ENCODE peak calls at places on chromosomes 13 and 19, in four cellular contexts. D is IMR-90, C is fibroblast of lung, G is neural progenitor cell. O is an unnamed sample.

GRCh38 chr19:23071087-23071511 is 45.7 kb upstream of the ZNF730 start:
- DNase-seq in D (peak), C (peak), G (no peak), O (no peak)

GRCh38 chr13:110109140-110109783 is 197.7 kb downstream of the COL4A1 start:
- DNase-seq in D (no peak), C (no peak), G (no peak), O (no peak)

GRCh38 chr19:17358395-17358794 is 18.7 kb downstream of the PLVAP start:
- DNase-seq in D (no peak), C (no peak), G (no peak), O (no peak)

GRCh38 chr19:17220207-17220758 is 5.1 kb downstream of the USE1 start:
- DNase-seq in D (peak), C (peak), G (no peak), O (no peak)

GRCh38 chr19:3046621-3047306 is 15.5 kb downstream of the TLE5 start:
- DNase-seq in D (no peak), C (no peak), G (peak), O (no peak)

GRCh38 chr19:13347351-13347750 is 158.9 kb downstream of the CACNA1A start:
- DNase-seq in D (no peak), C (no peak), G (no peak), O (no peak)

GRCh38 chr19:42198676-42199439 is 18.6 kb downstream of the DEDD2 start:
- DNase-seq in D (no peak), C (no peak), G (no peak), O (no peak)

GRCh38 chr19:38964738-38965137 is 10.8 kb downstream of the FBXO17 start:
- DNase-seq in D (no peak), C (no peak), G (no peak), O (no peak)

GRCh38 chr13:108957369-108958012 is 328.1 kb downstream of the MYO16 start:
- DNase-seq in D (peak), C (peak), G (peak), O (no peak)

GRCh38 chr13:25690582-25690981 is 318.8 kb downstream of the ATP8A2 start:
- DNase-seq in D (no peak), C (no peak), G (no peak), O (no peak)

GRCh38 chr19:13417054-13417453 is 89.2 kb downstream of the CACNA1A start:
- DNase-seq in D (no peak), C (no peak), G (no peak), O (no peak)

GRCh38 chr19:14023404-14024235 is 4.3 kb upstream of the RLN3 start:
- DNase-seq in D (peak), C (peak), G (peak), O (peak)

GRCh38 chr19:48696353-48697010 is 711 bp downstream of the FUT2 start:
- DNase-seq in D (no peak), C (no peak), G (peak), O (peak)

GRCh38 chr19:44624840-44625354 is 11.5 kb downstream of the IGSF23 start:
- DNase-seq in D (no peak), C (no peak), G (no peak), O (no peak)

GRCh38 chr13:104943331-104943730 is 1592.1 kb downstream of the EFNB2 start:
- DNase-seq in D (no peak), C (no peak), G (no peak), O (no peak)

GRCh38 chr19:33678796-33679195 is 57.0 kb downstream of the CHST8 start:
- DNase-seq in D (no peak), C (no peak), G (no peak), O (no peak)

DNA sequence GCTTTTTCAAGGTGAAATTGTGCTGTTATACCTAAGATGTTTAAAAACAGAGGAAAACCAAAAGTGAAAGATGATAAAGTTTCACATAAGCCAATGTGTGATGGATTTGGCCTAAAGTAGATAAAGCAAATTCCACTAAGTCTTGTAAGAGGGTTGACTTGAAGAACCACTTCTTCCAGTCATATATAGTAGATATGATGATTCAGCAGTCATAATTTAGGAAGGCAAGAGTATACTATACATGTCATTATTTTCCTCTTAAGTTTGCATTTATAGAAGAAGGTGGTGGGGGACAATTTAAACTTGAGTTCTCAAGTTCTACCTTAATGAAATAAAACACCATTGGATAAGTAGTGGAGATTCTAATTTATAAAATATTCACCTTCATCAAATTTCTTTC is 37.3 kb downstream of the PHF11 start:
- DNase-seq in D (no peak), C (no peak), G (no peak), O (no peak)
- H3K4me2 ChIP-seq in D (no peak), C (no peak), G (no peak), O (no peak)

GRCh38 chr13:33710924-33711323 is 107.0 kb upstream of the RFC3 start:
- DNase-seq in D (no peak), C (no peak), G (peak), O (no peak)

GRCh38 chr13:33707449-33707848 is 110.5 kb upstream of the RFC3 start:
- DNase-seq in D (no peak), C (no peak), G (no peak), O (no peak)

DNA sequence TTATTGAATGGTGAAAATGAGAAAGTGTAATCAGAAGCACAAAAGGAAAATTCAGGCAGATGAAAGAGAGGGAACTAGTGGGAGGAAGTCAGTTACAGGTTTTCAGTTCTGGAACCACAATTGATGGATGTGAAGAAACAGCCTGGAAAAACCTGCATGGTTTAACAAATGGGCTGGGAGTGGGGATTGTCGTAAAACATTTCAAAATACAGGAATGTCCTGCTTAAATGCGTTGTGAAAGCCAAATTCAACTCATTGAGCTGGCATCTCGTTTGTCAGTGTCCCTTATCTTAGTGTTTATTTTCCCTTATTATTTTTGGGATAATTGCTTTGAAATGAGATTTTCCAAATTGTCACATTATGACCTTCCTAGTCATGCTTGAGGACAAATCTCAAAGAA is 106.5 kb upstream of the RFC3 start:
- DNase-seq in D (no peak), C (peak), G (no peak), O (no peak)
- H2AFZ ChIP-seq in D (no peak), C (no peak), G (peak), O (peak)

DNA sequence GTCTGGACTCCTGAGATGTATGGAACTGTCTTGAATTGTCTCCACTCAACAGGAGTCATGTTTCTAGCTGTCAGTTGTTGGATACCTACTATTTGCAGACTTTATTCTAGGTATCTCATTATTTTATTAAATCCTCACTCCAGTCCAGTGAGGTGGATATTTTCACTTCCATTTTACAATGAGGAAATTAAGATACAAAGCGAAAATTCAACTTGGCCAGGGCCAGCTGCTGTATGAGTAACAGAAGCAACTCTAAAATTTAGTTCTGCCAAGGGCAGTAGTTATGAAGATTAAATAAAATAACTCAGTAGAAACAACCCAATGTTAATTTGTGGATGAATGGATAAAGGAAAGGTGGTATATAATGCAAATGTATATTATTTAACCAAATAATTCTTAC is 12.6 kb upstream of the NDFIP2 start:
- DNase-seq in D (no peak), C (no peak), G (no peak), O (no peak)
- H3K4me2 ChIP-seq in D (no peak), C (no peak), G (no peak), O (no peak)

DNA sequence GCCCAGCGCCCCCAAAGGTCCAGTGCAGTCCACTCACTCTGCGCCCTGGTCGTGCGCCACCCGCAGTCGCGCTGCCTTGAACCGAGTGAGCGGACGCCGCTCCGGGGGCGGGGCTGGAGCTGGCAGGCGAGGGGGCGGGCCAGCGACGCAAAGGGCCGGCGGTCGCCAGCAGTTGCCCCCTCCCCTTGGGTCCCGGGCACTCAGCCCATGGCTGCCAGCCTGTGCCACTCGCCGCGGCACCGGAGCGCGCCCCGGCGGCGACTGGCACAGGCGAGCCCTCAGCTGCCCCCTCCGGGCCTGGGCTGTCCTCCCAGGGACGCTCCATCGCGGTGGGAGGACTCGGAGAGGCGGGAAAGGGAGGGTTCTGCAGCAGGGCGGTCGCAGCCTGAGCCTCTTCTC is at the start of gene S1PR5:
- DNase-seq in D (no peak), C (no peak), G (peak), O (no peak)
- H2AFZ ChIP-seq in D (peak), C (no peak), G (peak), O (peak)

O was measured in H1.